ENCODE peak calls at places on chromosomes 4 and X, in eight cellular contexts. H is CD8-positive, alpha-beta T cell; C is OCI-LY7; M is RWPE2; I is fibroblast of mammary gland; O is upper lobe of right lung; V is body of pancreas; B is fibroblast of the aortic adventitia. R is an unnamed sample.

GRCh38 chr4:163137581-163137980 is 29.1 kb downstream of the NAF1 start:
- DNase-seq in B (no peak), I (no peak), M (no peak), H (no peak), O (no peak), C (no peak), V (no peak), R (no peak)

GRCh38 chr4:168654206-168655174 is 157.6 kb downstream of the PALLD start:
- DNase-seq in V (no peak), C (no peak), O (no peak), B (no peak), H (no peak), I (no peak), M (no peak), R (no peak)

GRCh38 chr4:53161475-53162423 is 204.1 kb downstream of the SCFD2 start:
- DNase-seq in I (peak), H (no peak), M (no peak), B (peak), C (no peak), O (no peak), V (no peak), R (no peak)

GRCh38 chrX:69357293-69357692 is 146.8 kb upstream of the NALF2 start:
- DNase-seq in O (no peak), H (no peak), B (no peak), C (no peak), M (no peak), I (no peak), V (no peak), R (no peak)

GRCh38 chr4:125765936-125766335 is 451.2 kb downstream of the FAT4 start:
- DNase-seq in V (no peak), C (no peak), M (no peak), I (peak), O (no peak), B (peak), H (no peak), R (no peak)

GRCh38 chr4:8191136-8191747 is 7.8 kb upstream of the SH3TC1 start:
- DNase-seq in C (no peak), O (peak), B (peak), H (no peak), I (peak), V (peak), M (peak), R (peak)

GRCh38 chrX:11666180-11666579 is 460 bp upstream of the ARHGAP6 start:
- DNase-seq in V (no peak), B (no peak), I (no peak), C (no peak), H (no peak), M (no peak), O (no peak), R (no peak)

GRCh38 chr4:183505556-183506388 is 914 bp downstream of the ING2 start:
- DNase-seq in M (peak), H (peak), O (peak), V (peak), C (peak), B (peak), I (peak), R (peak)

GRCh38 chr4:26220704-26221103 is 100.1 kb upstream of the RBPJ start:
- DNase-seq in V (no peak), C (no peak), H (no peak), M (no peak), I (peak), B (peak), O (no peak), R (no peak)

GRCh38 chr4:76463568-76463967 is 28.5 kb downstream of the SHROOM3 start:
- DNase-seq in V (no peak), B (no peak), H (no peak), M (no peak), O (no peak), I (no peak), C (no peak), R (no peak)

GRCh38 chr4:28469886-28470285 is 1609.2 kb downstream of the STIM2 start:
- DNase-seq in I (peak), B (peak), O (no peak), V (no peak), C (no peak), M (no peak), H (no peak), R (no peak)

DNA sequence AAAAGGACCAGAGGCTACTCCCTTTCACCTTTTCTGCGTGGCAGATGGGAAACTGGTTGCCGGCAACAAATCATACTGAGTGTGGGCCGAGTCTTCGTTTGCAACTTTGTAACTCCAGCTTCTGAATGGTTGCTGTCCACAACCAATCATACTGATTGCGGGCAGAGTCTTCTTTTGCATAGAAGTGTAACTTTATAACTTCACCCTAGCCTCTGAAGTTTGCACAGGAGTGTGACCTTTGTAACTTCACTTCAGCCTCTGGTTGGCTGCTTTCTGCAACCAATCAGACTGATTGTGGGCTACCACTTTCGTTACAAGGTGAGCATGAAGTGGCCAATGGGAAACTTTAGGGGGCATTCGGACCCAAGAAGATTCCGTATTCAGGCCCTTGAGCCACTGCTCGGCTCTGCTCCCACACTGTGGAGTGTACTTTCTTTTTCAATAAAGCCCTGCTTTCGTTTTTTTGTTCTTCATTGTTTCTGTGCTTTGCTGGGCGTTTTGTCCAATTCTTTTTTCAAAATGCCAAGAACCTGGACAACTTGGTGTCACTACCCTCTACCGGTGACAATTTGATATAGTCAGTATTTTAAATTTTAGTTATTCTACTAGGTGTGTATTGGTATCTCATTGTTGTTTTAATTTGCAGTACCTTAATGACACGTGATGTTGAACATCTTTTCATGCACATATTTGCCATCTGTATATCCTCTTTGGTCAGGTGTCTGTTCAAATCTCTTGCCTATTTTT is 9.0 kb upstream of the PAGE5 start:
- DNase-seq in M (no peak), H (no peak), C (no peak), B (no peak), V (peak), O (no peak), I (no peak), R (no peak)
- TF ChIP-seq CTCF in M (no peak), H (no peak), C (no peak), B (no peak), V (peak), O (no peak), I (no peak), R (no peak)

GRCh38 chr4:143207555-143207954 is 22.8 kb downstream of the USP38 start:
- DNase-seq in C (peak), M (no peak), I (peak), O (no peak), H (no peak), V (no peak), B (peak), R (no peak)
- TF ChIP-seq CTCF in C (peak), M (peak), I (peak), O (peak), H (no peak), V (peak), B (peak), R (no peak)

DNA sequence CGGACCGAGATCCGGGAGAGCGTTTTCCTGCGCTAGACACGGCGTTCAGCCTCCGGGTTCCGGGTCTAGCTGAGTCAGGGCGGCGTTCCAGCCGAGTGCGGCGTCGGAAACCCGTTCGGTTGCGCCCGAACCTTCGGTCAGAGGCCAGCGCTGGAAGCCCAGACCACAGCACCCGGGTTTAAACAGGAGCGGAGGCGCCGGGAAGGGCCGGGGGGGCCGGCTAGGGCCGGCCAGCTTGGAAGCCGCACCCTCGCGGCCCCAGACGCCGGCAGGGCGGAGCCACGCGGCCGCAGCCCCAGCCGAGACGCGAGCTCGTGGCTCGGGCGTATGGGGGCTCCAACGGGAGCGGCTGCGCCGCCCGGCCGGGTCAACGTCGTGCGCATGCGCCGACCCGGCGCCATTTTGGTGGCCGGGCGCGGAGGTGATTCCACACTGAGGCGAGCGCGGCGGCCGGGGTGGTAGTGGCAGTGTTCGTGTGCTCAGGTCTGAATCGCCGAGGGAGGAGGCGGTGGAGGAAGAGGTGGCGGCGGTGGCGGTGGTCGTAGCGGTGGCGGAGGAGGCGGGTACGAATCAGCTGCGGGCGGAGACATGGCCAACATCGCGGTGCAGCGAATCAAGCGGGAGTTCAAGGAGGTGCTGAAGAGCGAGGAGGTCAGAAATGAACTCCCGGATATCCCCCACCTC is at the start of gene UBE2K:
- DNase-seq in V (peak), H (peak), C (peak), M (peak), B (peak), O (peak), I (peak), R (peak)
- TF ChIP-seq CTCF in V (no peak), H (no peak), C (no peak), M (no peak), B (no peak), O (no peak), I (no peak), R (no peak)

GRCh38 chrX:15498741-15499140 is 1.9 kb upstream of the BMX start:
- DNase-seq in B (no peak), I (no peak), O (no peak), C (no peak), H (no peak), V (no peak), M (no peak), R (no peak)

GRCh38 chrX:15497865-15498264 is 2.7 kb upstream of the BMX start:
- DNase-seq in V (peak), H (peak), O (no peak), I (peak), M (no peak), C (peak), B (peak), R (no peak)

GRCh38 chrX:15495801-15496200 is 2.7 kb upstream of the PIR start:
- DNase-seq in H (no peak), I (no peak), V (no peak), M (no peak), C (no peak), O (no peak), B (no peak), R (no peak)

GRCh38 chrX:15496809-15497208 is 3.7 kb upstream of the PIR start:
- DNase-seq in B (no peak), C (no peak), H (no peak), I (no peak), V (no peak), M (no peak), O (no peak), R (no peak)

GRCh38 chrX:15493118-15494082 is at the start of gene PIR:
- DNase-seq in O (peak), I (peak), H (peak), V (peak), C (peak), B (peak), M (peak), R (peak)
- TF ChIP-seq CTCF in O (peak), I (peak), H (no peak), V (peak), C (peak), B (peak), M (peak), R (no peak)

DNA sequence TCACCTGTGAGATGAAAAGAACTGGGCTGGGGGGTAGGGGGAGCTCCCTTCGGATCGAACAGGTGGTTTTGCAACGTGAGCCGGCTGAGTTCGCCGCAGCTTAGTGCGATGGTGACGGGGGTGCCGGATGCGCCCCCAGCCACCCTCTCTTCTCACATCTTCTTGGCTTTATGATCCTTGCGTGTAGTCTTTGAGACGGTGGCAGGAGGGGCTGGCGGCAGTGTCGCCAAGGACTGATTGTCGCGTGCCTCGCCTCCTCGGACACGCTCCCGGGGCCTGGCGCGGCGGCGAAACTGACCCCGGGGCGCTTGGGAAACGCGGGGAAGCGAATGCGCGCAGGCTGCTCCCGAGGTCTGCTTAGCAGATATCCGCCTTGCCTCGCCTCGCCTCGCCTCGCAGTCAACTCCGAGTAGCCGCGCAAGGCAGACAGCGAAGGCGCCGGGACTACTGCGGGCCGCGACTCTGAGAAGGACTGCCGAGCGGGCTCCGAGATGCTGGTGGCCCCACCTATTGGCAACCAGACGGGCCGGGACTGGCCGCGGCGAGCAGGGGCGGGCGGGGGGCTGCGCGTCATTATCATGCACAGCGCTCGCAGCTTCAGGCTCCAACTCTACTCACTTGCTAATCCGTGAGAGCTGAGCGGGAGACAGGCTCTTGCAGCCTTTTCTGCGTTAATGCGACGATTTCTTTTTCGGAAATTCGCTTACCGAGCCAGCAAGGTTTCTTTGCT is 1.5 kb downstream of the GRID2 start:
- DNase-seq in O (peak), V (peak), I (peak), H (no peak), M (peak), B (peak), C (no peak), R (peak)
- TF ChIP-seq CTCF in O (no peak), V (no peak), I (no peak), H (no peak), M (no peak), B (no peak), C (no peak), R (no peak)

GRCh38 chrX:15142084-15142715 is 127.7 kb downstream of the ASB9 start:
- DNase-seq in V (no peak), I (no peak), B (no peak), O (no peak), C (no peak), H (no peak), M (no peak), R (no peak)

GRCh38 chrX:15150578-15150977 is 119.3 kb downstream of the ASB9 start:
- DNase-seq in M (no peak), B (no peak), H (no peak), V (no peak), O (no peak), C (no peak), I (no peak), R (no peak)

GRCh38 chrX:15143050-15143824 is 126.6 kb downstream of the ASB9 start:
- DNase-seq in I (peak), C (peak), M (no peak), H (peak), V (peak), O (peak), B (peak), R (no peak)

GRCh38 chrX:15143825-15144121 is 126.1 kb downstream of the ASB9 start:
- DNase-seq in H (no peak), O (no peak), C (no peak), M (no peak), B (no peak), V (no peak), I (no peak), R (no peak)

DNA sequence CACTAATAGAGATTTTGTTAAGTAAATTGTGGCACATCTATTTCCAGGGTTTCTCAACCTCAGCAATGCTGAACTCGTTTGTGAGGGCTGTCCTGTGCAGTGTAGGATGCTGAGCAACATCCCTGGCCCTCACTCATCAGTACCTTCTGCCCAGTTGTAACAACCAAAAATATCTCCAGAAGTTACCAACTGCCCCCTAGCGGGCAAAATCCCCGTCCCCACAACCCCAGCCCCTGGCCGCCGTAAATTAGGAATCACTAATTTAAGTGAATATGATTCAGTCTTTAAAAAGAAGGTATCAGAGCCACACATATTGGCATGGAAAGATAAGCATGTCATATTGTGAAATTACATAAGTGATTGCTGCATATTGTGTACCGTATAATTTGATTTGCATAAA is 123.4 kb downstream of the ASB9 start:
- DNase-seq in C (peak), M (no peak), O (no peak), I (peak), V (peak), H (peak), B (peak), R (no peak)
- TF ChIP-seq CTCF in C (peak), M (peak), O (peak), I (peak), V (peak), H (no peak), B (peak), R (no peak)

GRCh38 chr4:80592950-80593349 is 257.4 kb downstream of the CFAP299 start:
- DNase-seq in I (no peak), C (peak), M (no peak), H (no peak), O (no peak), B (no peak), V (no peak), R (no peak)
- TF ChIP-seq CTCF in I (no peak), C (peak), M (no peak), H (no peak), O (no peak), B (peak), V (no peak), R (no peak)